ENCODE peak calls at places on chromosomes 13 and 19, in seven cellular contexts. One of them, this sample, is unnamed.

GRCh38 chr19:47035495-47036232 is 12.8 kb downstream of the TMEM160 start:
- DNase-seq in H9: peak; percentile 93
- DNase-seq in EL: peak; percentile 85
- DNase-seq in stimulated activated CD8-positive, alpha-beta memory T cell treated with anti-CD3 and anti-CD28 coated beads, Interleukin-15, amount 100 ng/mL, for 24 hours: peak; percentile 98
- DNase-seq in M059J: peak; percentile 82
- DNase-seq in BE2C: peak; percentile 85
- DNase-seq in left lobe of liver: peak; percentile 84
- DNase-seq in this sample: peak; percentile 87

GRCh38 chr13:63092461-63092860 is 1676.8 kb upstream of the PCDH20 start:
- DNase-seq in H9: no peak
- DNase-seq in EL: no peak
- DNase-seq in stimulated activated CD8-positive, alpha-beta memory T cell treated with anti-CD3 and anti-CD28 coated beads, Interleukin-15, amount 100 ng/mL, for 24 hours: no peak
- DNase-seq in M059J: no peak
- DNase-seq in BE2C: no peak
- DNase-seq in left lobe of liver: no peak
- DNase-seq in this sample: no peak

GRCh38 chr19:55247621-55248099 is 11.2 kb downstream of the PPP6R1 start:
- DNase-seq in H9: no peak
- DNase-seq in EL: peak; percentile 30
- DNase-seq in stimulated activated CD8-positive, alpha-beta memory T cell treated with anti-CD3 and anti-CD28 coated beads, Interleukin-15, amount 100 ng/mL, for 24 hours: no peak
- DNase-seq in M059J: peak; percentile 62
- DNase-seq in BE2C: no peak
- DNase-seq in left lobe of liver: no peak
- DNase-seq in this sample: no peak

GRCh38 chr13:76210262-76210661 is 574.1 kb downstream of the LMO7 start:
- DNase-seq in H9: no peak
- DNase-seq in EL: peak; percentile 4
- DNase-seq in stimulated activated CD8-positive, alpha-beta memory T cell treated with anti-CD3 and anti-CD28 coated beads, Interleukin-15, amount 100 ng/mL, for 24 hours: no peak
- DNase-seq in M059J: peak; percentile 26
- DNase-seq in BE2C: no peak
- DNase-seq in left lobe of liver: no peak
- DNase-seq in this sample: no peak

GRCh38 chr19:14871619-14872230 is 14.2 kb downstream of the OR7A17 start:
- DNase-seq in H9: no peak
- DNase-seq in EL: peak; percentile 6
- DNase-seq in stimulated activated CD8-positive, alpha-beta memory T cell treated with anti-CD3 and anti-CD28 coated beads, Interleukin-15, amount 100 ng/mL, for 24 hours: no peak
- DNase-seq in M059J: peak; percentile 16
- DNase-seq in BE2C: no peak
- DNase-seq in left lobe of liver: no peak
- DNase-seq in this sample: no peak

GRCh38 chr13:114315074-114315785 is 927 bp downstream of the CHAMP1 start:
- DNase-seq in H9: no peak
- DNase-seq in EL: no peak
- DNase-seq in stimulated activated CD8-positive, alpha-beta memory T cell treated with anti-CD3 and anti-CD28 coated beads, Interleukin-15, amount 100 ng/mL, for 24 hours: no peak
- DNase-seq in M059J: no peak
- DNase-seq in BE2C: no peak
- DNase-seq in left lobe of liver: no peak
- DNase-seq in this sample: no peak

GRCh38 chr13:110902370-110902769 is 12.5 kb downstream of the ANKRD10 start:
- DNase-seq in H9: no peak
- DNase-seq in EL: no peak
- DNase-seq in stimulated activated CD8-positive, alpha-beta memory T cell treated with anti-CD3 and anti-CD28 coated beads, Interleukin-15, amount 100 ng/mL, for 24 hours: no peak
- DNase-seq in M059J: no peak
- DNase-seq in BE2C: no peak
- DNase-seq in left lobe of liver: no peak
- DNase-seq in this sample: no peak

GRCh38 chr13:102344410-102344809 is 57.4 kb downstream of the FGF14 start:
- DNase-seq in H9: no peak
- DNase-seq in EL: no peak
- DNase-seq in stimulated activated CD8-positive, alpha-beta memory T cell treated with anti-CD3 and anti-CD28 coated beads, Interleukin-15, amount 100 ng/mL, for 24 hours: no peak
- DNase-seq in M059J: no peak
- DNase-seq in BE2C: no peak
- DNase-seq in left lobe of liver: no peak
- DNase-seq in this sample: no peak

GRCh38 chr19:2798733-2799132 is 13.4 kb downstream of the THOP1 start:
- DNase-seq in H9: no peak
- DNase-seq in EL: peak; percentile 7
- DNase-seq in stimulated activated CD8-positive, alpha-beta memory T cell treated with anti-CD3 and anti-CD28 coated beads, Interleukin-15, amount 100 ng/mL, for 24 hours: no peak
- DNase-seq in M059J: peak; percentile 40
- DNase-seq in BE2C: no peak
- DNase-seq in left lobe of liver: peak; percentile 62
- DNase-seq in this sample: no peak

GRCh38 chr19:8304841-8305621 is 3.1 kb downstream of the CD320 start:
- DNase-seq in H9: peak; percentile 93
- DNase-seq in EL: no peak
- DNase-seq in stimulated activated CD8-positive, alpha-beta memory T cell treated with anti-CD3 and anti-CD28 coated beads, Interleukin-15, amount 100 ng/mL, for 24 hours: no peak
- DNase-seq in M059J: no peak
- DNase-seq in BE2C: peak; percentile 82
- DNase-seq in left lobe of liver: peak; percentile 46
- DNase-seq in this sample: peak; percentile 49

GRCh38 chr19:37905936-37906867 is at the start of gene WDR87:
- DNase-seq in H9: peak; percentile 95
- DNase-seq in EL: no peak
- DNase-seq in stimulated activated CD8-positive, alpha-beta memory T cell treated with anti-CD3 and anti-CD28 coated beads, Interleukin-15, amount 100 ng/mL, for 24 hours: no peak
- DNase-seq in M059J: no peak
- DNase-seq in BE2C: no peak
- DNase-seq in left lobe of liver: peak; percentile 54
- DNase-seq in this sample: peak; percentile 51

GRCh38 chr13:40063278-40063698 is 407.8 kb downstream of the COG6 start:
- DNase-seq in H9: no peak
- DNase-seq in EL: no peak
- DNase-seq in stimulated activated CD8-positive, alpha-beta memory T cell treated with anti-CD3 and anti-CD28 coated beads, Interleukin-15, amount 100 ng/mL, for 24 hours: no peak
- DNase-seq in M059J: peak; percentile 76
- DNase-seq in BE2C: peak; percentile 62
- DNase-seq in left lobe of liver: no peak
- DNase-seq in this sample: no peak

GRCh38 chr13:27927444-27928352 is 7.9 kb downstream of the PDX1 start:
- DNase-seq in H9: peak; percentile 48
- DNase-seq in EL: no peak
- DNase-seq in stimulated activated CD8-positive, alpha-beta memory T cell treated with anti-CD3 and anti-CD28 coated beads, Interleukin-15, amount 100 ng/mL, for 24 hours: no peak
- DNase-seq in M059J: no peak
- DNase-seq in BE2C: no peak
- DNase-seq in left lobe of liver: no peak
- DNase-seq in this sample: no peak

GRCh38 chr19:35044317-35045117 is 3.0 kb downstream of the HPN start:
- DNase-seq in H9: peak; percentile 75
- DNase-seq in EL: peak; percentile 51
- DNase-seq in stimulated activated CD8-positive, alpha-beta memory T cell treated with anti-CD3 and anti-CD28 coated beads, Interleukin-15, amount 100 ng/mL, for 24 hours: peak; percentile 42
- DNase-seq in M059J: peak; percentile 39
- DNase-seq in BE2C: peak; percentile 50
- DNase-seq in left lobe of liver: peak; percentile 78
- DNase-seq in this sample: peak; percentile 61

GRCh38 chr19:48619692-48620565 is 623 bp downstream of the SPHK2 start:
- DNase-seq in H9: peak; percentile 30
- DNase-seq in EL: no peak
- DNase-seq in stimulated activated CD8-positive, alpha-beta memory T cell treated with anti-CD3 and anti-CD28 coated beads, Interleukin-15, amount 100 ng/mL, for 24 hours: no peak
- DNase-seq in M059J: no peak
- DNase-seq in BE2C: no peak
- DNase-seq in left lobe of liver: no peak
- DNase-seq in this sample: no peak